ENCODE peak calls at places on chromosome 17, in nine cellular contexts. One of them, this sample, is unnamed.
A peak's percentile ranks its signal among the peaks of the same experiment; 100 is the strongest.

GRCh38 chr17:1315409-1315808 is 35.9 kb downstream of the TRARG1 start:
- DNase-seq in HuH-7: no peak
- DNase-seq in A172: no peak
- DNase-seq in T-cell: no peak
- DNase-seq in stimulated activated CD4-positive, alpha-beta T cell treated with anti-CD3 and anti-CD28 coated beads, Interleukin-2, amount 100 ng/mL, for 48 hours: no peak
- DNase-seq in central memory CD4-positive, alpha-beta T cell: no peak
- DNase-seq in CD8-positive, alpha-beta memory T cell: no peak
- DNase-seq in activated CD4-positive, alpha-beta T cell treated with anti-CD3 and anti-CD28 coated beads, Interleukin-2, amount 50 U/mL, for 24 hours: no peak
- DNase-seq in CD4-positive, CD25-positive, alpha-beta regulatory T cell: no peak
- DNase-seq in this sample: no peak

GRCh38 chr17:70144260-70144846 is 25.0 kb upstream of the KCNJ2 start:
- DNase-seq in HuH-7: no peak
- DNase-seq in A172: no peak
- DNase-seq in T-cell: no peak
- DNase-seq in stimulated activated CD4-positive, alpha-beta T cell treated with anti-CD3 and anti-CD28 coated beads, Interleukin-2, amount 100 ng/mL, for 48 hours: no peak
- DNase-seq in central memory CD4-positive, alpha-beta T cell: no peak
- DNase-seq in CD8-positive, alpha-beta memory T cell: no peak
- DNase-seq in activated CD4-positive, alpha-beta T cell treated with anti-CD3 and anti-CD28 coated beads, Interleukin-2, amount 50 U/mL, for 24 hours: no peak
- DNase-seq in CD4-positive, CD25-positive, alpha-beta regulatory T cell: peak; percentile 19
- DNase-seq in this sample: no peak

GRCh38 chr17:17837380-17837821 is 615 bp upstream of the SREBF1 start:
- DNase-seq in HuH-7: peak; percentile 79
- DNase-seq in A172: peak; percentile 68
- DNase-seq in T-cell: no peak
- DNase-seq in stimulated activated CD4-positive, alpha-beta T cell treated with anti-CD3 and anti-CD28 coated beads, Interleukin-2, amount 100 ng/mL, for 48 hours: no peak
- DNase-seq in central memory CD4-positive, alpha-beta T cell: no peak
- DNase-seq in CD8-positive, alpha-beta memory T cell: no peak
- DNase-seq in activated CD4-positive, alpha-beta T cell treated with anti-CD3 and anti-CD28 coated beads, Interleukin-2, amount 50 U/mL, for 24 hours: no peak
- DNase-seq in CD4-positive, CD25-positive, alpha-beta regulatory T cell: no peak
- DNase-seq in this sample: peak; percentile 66

GRCh38 chr17:32120086-32120485 is 22.2 kb upstream of the RHOT1 start:
- DNase-seq in HuH-7: no peak
- DNase-seq in A172: no peak
- DNase-seq in T-cell: no peak
- DNase-seq in stimulated activated CD4-positive, alpha-beta T cell treated with anti-CD3 and anti-CD28 coated beads, Interleukin-2, amount 100 ng/mL, for 48 hours: no peak
- DNase-seq in central memory CD4-positive, alpha-beta T cell: no peak
- DNase-seq in CD8-positive, alpha-beta memory T cell: no peak
- DNase-seq in activated CD4-positive, alpha-beta T cell treated with anti-CD3 and anti-CD28 coated beads, Interleukin-2, amount 50 U/mL, for 24 hours: no peak
- DNase-seq in CD4-positive, CD25-positive, alpha-beta regulatory T cell: no peak
- DNase-seq in this sample: no peak

GRCh38 chr17:45087978-45088377 is 26.9 kb downstream of the NMT1 start:
- DNase-seq in HuH-7: no peak
- DNase-seq in A172: no peak
- DNase-seq in T-cell: no peak
- DNase-seq in stimulated activated CD4-positive, alpha-beta T cell treated with anti-CD3 and anti-CD28 coated beads, Interleukin-2, amount 100 ng/mL, for 48 hours: no peak
- DNase-seq in central memory CD4-positive, alpha-beta T cell: no peak
- DNase-seq in CD8-positive, alpha-beta memory T cell: no peak
- DNase-seq in activated CD4-positive, alpha-beta T cell treated with anti-CD3 and anti-CD28 coated beads, Interleukin-2, amount 50 U/mL, for 24 hours: no peak
- DNase-seq in CD4-positive, CD25-positive, alpha-beta regulatory T cell: no peak
- DNase-seq in this sample: no peak

GRCh38 chr17:29617125-29617480 is 5.6 kb downstream of the CORO6 start:
- DNase-seq in HuH-7: peak; percentile 99
- DNase-seq in A172: peak; percentile 10
- DNase-seq in T-cell: peak; percentile 82
- DNase-seq in stimulated activated CD4-positive, alpha-beta T cell treated with anti-CD3 and anti-CD28 coated beads, Interleukin-2, amount 100 ng/mL, for 48 hours: peak; percentile 93
- DNase-seq in central memory CD4-positive, alpha-beta T cell: peak; percentile 88
- DNase-seq in CD8-positive, alpha-beta memory T cell: peak; percentile 92
- DNase-seq in activated CD4-positive, alpha-beta T cell treated with anti-CD3 and anti-CD28 coated beads, Interleukin-2, amount 50 U/mL, for 24 hours: peak; percentile 83
- DNase-seq in CD4-positive, CD25-positive, alpha-beta regulatory T cell: peak; percentile 95
- DNase-seq in this sample: peak; percentile 87

GRCh38 chr17:49219987-49220386 is 9.5 kb downstream of the ABI3 start:
- DNase-seq in HuH-7: no peak
- DNase-seq in A172: no peak
- DNase-seq in T-cell: no peak
- DNase-seq in stimulated activated CD4-positive, alpha-beta T cell treated with anti-CD3 and anti-CD28 coated beads, Interleukin-2, amount 100 ng/mL, for 48 hours: no peak
- DNase-seq in central memory CD4-positive, alpha-beta T cell: no peak
- DNase-seq in CD8-positive, alpha-beta memory T cell: no peak
- DNase-seq in activated CD4-positive, alpha-beta T cell treated with anti-CD3 and anti-CD28 coated beads, Interleukin-2, amount 50 U/mL, for 24 hours: no peak
- DNase-seq in CD4-positive, CD25-positive, alpha-beta regulatory T cell: no peak
- DNase-seq in this sample: peak; percentile 50

GRCh38 chr17:81813861-81814683 is 10.1 kb downstream of the GCGR start:
- DNase-seq in HuH-7: no peak
- DNase-seq in A172: no peak
- DNase-seq in T-cell: no peak
- DNase-seq in stimulated activated CD4-positive, alpha-beta T cell treated with anti-CD3 and anti-CD28 coated beads, Interleukin-2, amount 100 ng/mL, for 48 hours: no peak
- DNase-seq in central memory CD4-positive, alpha-beta T cell: no peak
- DNase-seq in CD8-positive, alpha-beta memory T cell: no peak
- DNase-seq in activated CD4-positive, alpha-beta T cell treated with anti-CD3 and anti-CD28 coated beads, Interleukin-2, amount 50 U/mL, for 24 hours: no peak
- DNase-seq in CD4-positive, CD25-positive, alpha-beta regulatory T cell: no peak
- DNase-seq in this sample: no peak